ENCODE peak calls at places on chromosomes 3 and 15, in ten cellular contexts. G is GM12878, K is Panc1, Q is sigmoid colon, P is HCT116, Z is H1, F is endothelial cell of umbilical vein, V is stomach, A is K562, C is spleen. I is an unnamed sample. For H3K9me3, the result is how much of the 10 kb centered on the place peaks cover.

GRCh38 chr15:40928351-40928974 is 677 bp upstream of the DLL4 start:
- DNase-seq in G (no peak), K (no peak), Q (no peak), P (no peak), Z (no peak), F (no peak), V (no peak), A (peak), C (peak), I (no peak)

GRCh38 chr15:80405554-80405850 is 1.3 kb downstream of the ARNT2 start:
- DNase-seq in G (no peak), K (no peak), Q (no peak), P (no peak), Z (no peak), F (no peak), V (no peak), A (no peak), C (no peak), I (no peak)

GRCh38 chr3:155138677-155139076 is 58.6 kb downstream of the MME start:
- DNase-seq in G (no peak), K (no peak), Q (no peak), P (no peak), Z (no peak), F (no peak), V (no peak), A (no peak), C (no peak), I (no peak)

GRCh38 chr3:141656771-141657170 is 81.3 kb upstream of the RNF7 start:
- DNase-seq in G (no peak), K (no peak), Q (no peak), P (no peak), Z (no peak), F (no peak), V (no peak), A (no peak), C (no peak), I (no peak)

GRCh38 chr3:165148901-165149441 is 47.2 kb downstream of the SLITRK3 start:
- DNase-seq in G (no peak), K (no peak), Q (no peak), P (no peak), Z (no peak), F (no peak), V (no peak), A (no peak), C (no peak), I (no peak)

GRCh38 chr3:195385526-195385925 is 57.3 kb downstream of the ACAP2 start:
- DNase-seq in G (no peak), K (no peak), Q (no peak), P (no peak), Z (no peak), F (peak), V (no peak), A (no peak), C (no peak), I (no peak)

GRCh38 chr3:123347691-123348264 is 101.1 kb downstream of the ADCY5 start:
- DNase-seq in G (no peak), K (no peak), Q (peak), P (no peak), Z (no peak), F (no peak), V (no peak), A (no peak), C (peak), I (peak)

GRCh38 chr3:14454644-14455310 is 52.4 kb downstream of the SLC6A6 start:
- DNase-seq in G (no peak), K (no peak), Q (no peak), P (no peak), Z (no peak), F (no peak), V (no peak), A (no peak), C (no peak), I (no peak)

GRCh38 chr3:50219285-50219684 is 14.2 kb downstream of the SLC38A3 start:
- DNase-seq in G (no peak), K (no peak), Q (no peak), P (no peak), Z (no peak), F (no peak), V (no peak), A (no peak), C (no peak), I (no peak)

GRCh38 chr3:50221413-50222168 is 14.4 kb upstream of the GNAI2 start:
- DNase-seq in G (no peak), K (no peak), Q (no peak), P (no peak), Z (no peak), F (no peak), V (no peak), A (no peak), C (no peak), I (no peak)

GRCh38 chr3:50222169-50222528 is 13.9 kb upstream of the GNAI2 start:
- DNase-seq in G (no peak), K (no peak), Q (no peak), P (no peak), Z (no peak), F (no peak), V (no peak), A (no peak), C (no peak), I (no peak)

GRCh38 chr3:50220109-50220508 is 15.0 kb downstream of the SLC38A3 start:
- DNase-seq in G (no peak), K (no peak), Q (no peak), P (no peak), Z (no peak), F (no peak), V (no peak), A (no peak), C (no peak), I (no peak)

GRCh38 chr3:50221051-50221412 is 15.0 kb upstream of the GNAI2 start:
- DNase-seq in G (no peak), K (no peak), Q (no peak), P (no peak), Z (no peak), F (no peak), V (no peak), A (no peak), C (no peak), I (no peak)
- TF ChIP-seq POLR2AphosphoS5 in G (no peak), K (no peak), Q (no peak), P (no peak), Z (no peak), F (no peak), V (no peak), A (no peak), C (no peak), I (no peak)

GRCh38 chr15:85621096-85621495 is 173.6 kb downstream of the KLHL25 start:
- DNase-seq in G (no peak), K (no peak), Q (no peak), P (no peak), Z (no peak), F (no peak), V (no peak), A (no peak), C (no peak), I (no peak)

GRCh38 chr15:85620321-85621044 is 174.2 kb downstream of the KLHL25 start:
- DNase-seq in G (no peak), K (no peak), Q (no peak), P (no peak), Z (no peak), F (peak), V (no peak), A (no peak), C (no peak), I (no peak)

GRCh38 chr15:85616549-85616948 is 178.2 kb downstream of the KLHL25 start:
- DNase-seq in G (no peak), K (no peak), Q (no peak), P (no peak), Z (no peak), F (peak), V (no peak), A (no peak), C (no peak), I (no peak)

GRCh38 chr15:85615930-85616329 is 178.8 kb downstream of the KLHL25 start:
- DNase-seq in G (no peak), K (no peak), Q (no peak), P (peak), Z (no peak), F (peak), V (no peak), A (no peak), C (no peak), I (no peak)

DNA sequence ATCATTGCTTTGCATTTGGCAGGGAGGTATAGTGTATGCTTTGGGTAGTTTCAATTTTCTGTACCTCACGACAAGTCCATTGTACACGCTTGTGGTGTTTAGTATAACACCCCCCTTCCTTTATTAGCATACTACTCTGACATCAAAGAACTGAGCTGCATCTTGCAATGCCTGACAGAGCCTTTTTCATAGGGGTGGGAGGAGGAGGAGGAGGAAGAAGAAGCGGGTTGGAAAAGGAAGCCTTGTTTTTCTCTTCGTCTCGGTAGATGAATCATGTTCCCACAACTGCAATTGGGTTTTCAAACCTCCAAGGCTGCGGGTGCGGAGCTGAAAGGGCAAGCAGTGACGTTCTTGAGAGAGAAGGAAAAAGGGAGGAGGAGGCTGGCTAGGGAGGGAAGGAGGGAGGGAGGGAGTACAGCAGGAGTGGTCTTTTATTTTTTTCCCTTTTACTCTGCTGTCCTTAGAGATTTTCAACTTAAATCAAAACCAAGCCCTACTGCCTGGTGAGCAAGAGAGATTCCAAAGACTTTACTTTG is 175.7 kb downstream of the KLHL25 start:
- DNase-seq in G (no peak), K (no peak), Q (peak), P (no peak), Z (no peak), F (peak), V (peak), A (no peak), C (no peak), I (no peak)
- H3K4me3 ChIP-seq in G (no peak), K (no peak), Q (peak), P (no peak), Z (peak), F (peak), V (peak), A (no peak), C (peak), I (peak)

GRCh38 chr3:129917423-129918007 is 24.0 kb upstream of the TMCC1 start:
- DNase-seq in G (no peak), K (no peak), Q (no peak), P (no peak), Z (no peak), F (no peak), V (no peak), A (no peak), C (peak), I (no peak)

GRCh38 chr3:129919357-129919756 is 25.8 kb upstream of the TMCC1 start:
- DNase-seq in G (no peak), K (no peak), Q (no peak), P (no peak), Z (no peak), F (no peak), V (no peak), A (no peak), C (no peak), I (no peak)

GRCh38 chr3:129918461-129918860 is 24.9 kb upstream of the TMCC1 start:
- DNase-seq in G (no peak), K (no peak), Q (no peak), P (no peak), Z (no peak), F (no peak), V (no peak), A (no peak), C (no peak), I (no peak)

GRCh38 chr3:129919806-129920205 is 26.3 kb upstream of the TMCC1 start:
- DNase-seq in G (no peak), K (no peak), Q (no peak), P (no peak), Z (no peak), F (no peak), V (no peak), A (no peak), C (no peak), I (no peak)
- H3K9me3 ChIP-seq in G (under half), K (under half), Q (under half), P (under half), Z (under half), F (under half), V (under half), A (under half), C (half or more), I (under half)

GRCh38 chr3:183287301-183287971 is 34.4 kb downstream of the B3GNT5 start:
- DNase-seq in G (no peak), K (no peak), Q (peak), P (no peak), Z (no peak), F (peak), V (no peak), A (peak), C (no peak), I (no peak)
- TF ChIP-seq POLR2AphosphoS5 in G (no peak), K (no peak), Q (peak), P (no peak), Z (no peak), F (no peak), V (no peak), A (peak), C (no peak), I (no peak)

GRCh38 chr3:171242951-171243350 is 216.4 kb upstream of the SLC2A2 start:
- DNase-seq in G (no peak), K (no peak), Q (no peak), P (no peak), Z (no peak), F (no peak), V (no peak), A (no peak), C (no peak), I (no peak)

GRCh38 chr3:171242170-171242569 is 215.7 kb upstream of the SLC2A2 start:
- DNase-seq in G (no peak), K (no peak), Q (no peak), P (no peak), Z (no peak), F (no peak), V (no peak), A (no peak), C (no peak), I (no peak)

GRCh38 chr3:171248426-171249115 is 211.6 kb downstream of the TNIK start:
- DNase-seq in G (no peak), K (no peak), Q (no peak), P (no peak), Z (no peak), F (no peak), V (no peak), A (no peak), C (no peak), I (no peak)

GRCh38 chr3:171249171-171249692 is 211.0 kb downstream of the TNIK start:
- DNase-seq in G (no peak), K (no peak), Q (no peak), P (no peak), Z (no peak), F (no peak), V (no peak), A (no peak), C (no peak), I (no peak)

DNA sequence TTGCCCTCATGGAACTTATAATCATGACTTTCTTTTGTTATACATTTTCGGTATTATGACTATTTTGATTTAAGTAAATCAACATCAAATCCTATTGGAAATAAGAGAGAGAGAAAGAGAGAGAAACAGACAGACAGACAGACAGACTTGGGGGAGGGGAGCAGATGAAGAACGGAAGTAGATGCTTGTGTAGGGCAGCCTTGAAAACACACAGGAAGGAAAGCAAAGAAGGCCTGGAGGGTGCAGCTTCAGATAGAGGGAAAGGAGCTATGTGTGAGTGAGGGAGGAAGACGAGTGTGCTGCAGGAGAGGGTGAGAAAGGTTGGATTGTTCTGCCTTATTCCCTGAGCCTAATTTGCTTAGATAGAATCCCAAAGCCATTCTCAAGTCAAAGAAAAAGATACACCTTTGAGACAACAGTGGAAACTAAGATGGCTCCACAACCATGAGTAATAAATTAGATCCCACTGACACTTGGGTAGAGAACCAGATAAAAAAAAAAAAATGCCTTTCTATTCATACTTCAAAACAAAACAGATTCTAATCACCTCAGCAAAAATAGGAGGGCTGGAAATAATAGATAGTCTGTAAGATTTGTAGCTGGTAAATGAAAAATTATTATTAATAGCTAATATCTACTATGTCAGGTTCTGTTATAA is 214.3 kb downstream of the TNIK start:
- DNase-seq in G (no peak), K (no peak), Q (no peak), P (no peak), Z (no peak), F (no peak), V (no peak), A (no peak), C (no peak), I (no peak)
- H3K4me3 ChIP-seq in G (peak), K (no peak), Q (no peak), P (no peak), Z (no peak), F (no peak), V (no peak), A (no peak), C (no peak), I (no peak)

DNA sequence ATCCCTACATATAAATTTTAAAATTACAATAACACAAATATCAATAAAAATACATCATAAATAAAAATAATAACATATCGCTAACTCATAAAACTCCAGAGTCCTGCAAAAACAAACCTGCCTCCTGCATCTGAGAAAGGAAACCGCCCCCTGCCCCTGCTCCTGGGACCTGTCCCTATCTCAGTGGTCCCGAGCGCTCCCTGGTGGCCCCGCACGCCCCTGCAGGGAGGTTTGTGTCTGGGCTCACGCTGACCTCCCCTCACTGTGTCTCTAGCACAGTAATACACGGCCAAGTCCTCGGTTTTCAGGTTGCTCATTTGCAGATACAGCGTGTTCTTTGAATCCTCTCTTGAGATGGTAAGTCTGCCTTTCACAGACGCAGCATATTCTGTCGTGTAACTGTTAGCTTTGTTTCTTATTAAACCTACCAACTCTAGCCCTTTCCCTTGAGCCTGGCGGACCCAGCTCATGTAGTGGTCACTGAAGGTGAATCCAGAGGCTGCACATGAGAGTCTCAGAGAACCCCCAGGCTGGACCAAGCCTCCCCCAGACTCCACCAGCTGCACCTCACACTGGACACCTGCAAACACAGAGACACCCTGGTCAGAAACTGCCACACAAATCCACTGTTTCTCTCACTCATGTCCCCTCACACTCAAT is 554.1 kb downstream of the GOLGA6L6 start:
- DNase-seq in G (no peak), K (no peak), Q (no peak), P (no peak), Z (no peak), F (no peak), V (no peak), A (peak), C (no peak), I (no peak)
- H3K9me3 ChIP-seq in G (under half), K (under half), Q (under half), P (under half), Z (half or more), F (under half), V (under half), A (under half), C (under half), I (under half)

GRCh38 chr3:57060089-57060829 is at the start of gene SPATA12:
- DNase-seq in G (no peak), K (peak), Q (peak), P (peak), Z (peak), F (peak), V (peak), A (peak), C (no peak), I (peak)
- TF ChIP-seq POLR2AphosphoS5 in G (no peak), K (no peak), Q (no peak), P (peak), Z (peak), F (peak), V (no peak), A (no peak), C (no peak), I (no peak)

GRCh38 chr15:49622561-49622960 is 1.7 kb downstream of the DTWD1 start:
- DNase-seq in G (no peak), K (no peak), Q (no peak), P (no peak), Z (no peak), F (no peak), V (no peak), A (no peak), C (no peak), I (no peak)
- H3K4me3 ChIP-seq in G (peak), K (no peak), Q (no peak), P (no peak), Z (no peak), F (no peak), V (no peak), A (peak), C (no peak), I (peak)

GRCh38 chr15:25249236-25250010 is 189.4 kb downstream of the UBE3A start:
- DNase-seq in G (no peak), K (no peak), Q (no peak), P (no peak), Z (no peak), F (no peak), V (peak), A (no peak), C (peak), I (peak)
- H3K9me3 ChIP-seq in G (under half), K (under half), Q (under half), P (under half), Z (half or more), F (under half), V (under half), A (under half), C (half or more), I (half or more)

DNA sequence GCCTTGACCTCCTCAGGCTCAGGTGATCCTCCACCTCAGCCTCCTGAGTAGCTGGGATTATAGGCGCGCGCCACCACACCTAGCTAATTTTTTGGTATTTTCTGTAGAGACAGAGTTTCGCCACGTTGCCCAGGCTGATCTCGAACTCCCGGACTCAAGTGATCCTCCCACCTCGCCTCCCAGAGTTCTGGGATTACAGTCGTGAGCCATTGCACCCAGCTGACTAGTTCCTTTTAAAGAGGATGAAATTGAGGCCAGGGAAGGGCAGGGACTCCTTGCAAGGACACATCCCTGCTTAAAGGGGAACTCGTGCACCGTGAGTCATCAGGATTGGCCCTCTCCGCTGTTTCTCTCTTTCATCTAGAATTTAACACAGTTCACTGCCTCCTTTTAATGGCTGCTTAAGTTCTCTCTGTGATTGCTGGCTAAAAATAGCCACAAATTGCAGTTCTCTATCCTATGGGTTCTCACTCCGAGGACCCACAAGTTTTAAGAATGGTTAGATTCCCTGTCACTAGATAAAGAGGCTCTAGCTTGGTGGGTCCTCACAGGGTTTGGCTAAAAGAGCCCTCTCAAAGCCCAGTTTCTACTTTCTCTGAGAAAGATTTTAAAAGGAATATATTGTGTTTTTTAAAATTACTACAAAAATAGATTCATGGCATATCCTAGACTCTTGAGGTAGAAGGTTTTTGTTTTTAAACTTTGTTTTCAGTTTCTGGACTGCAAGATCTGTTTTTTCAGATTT is 1.4 kb downstream of the CRTAP start:
- DNase-seq in G (no peak), K (no peak), Q (peak), P (peak), Z (no peak), F (peak), V (peak), A (peak), C (peak), I (no peak)
- TF ChIP-seq POLR2AphosphoS5 in G (no peak), K (no peak), Q (peak), P (no peak), Z (no peak), F (no peak), V (peak), A (no peak), C (no peak), I (peak)

I was measured in breast epithelium.